ENCODE peak calls at places on chromosomes 7 and 10, in eight cellular contexts. One of them, this sample, is unnamed. For H3K4me1 and H3K36me3, the result is how much of the 10 kb centered on the place peaks cover.

GRCh38 chr10:73881221-73881919 is 7.0 kb upstream of the CAMK2G start:
- DNase-seq in suprapubic skin: no peak
- DNase-seq in body of pancreas: no peak
- DNase-seq in Caco-2: no peak
- DNase-seq in ascending aorta: no peak
- DNase-seq in tibial nerve: no peak
- DNase-seq in Peyer's patch: no peak
- DNase-seq in transverse colon: no peak
- DNase-seq in this sample: no peak

GRCh38 chr7:98418636-98419315 is 17.9 kb upstream of the BAIAP2L1 start:
- DNase-seq in transverse colon: peak
- DNase-seq in Peyer's patch: peak
- DNase-seq in suprapubic skin: no peak
- DNase-seq in tibial nerve: no peak
- DNase-seq in ascending aorta: peak
- DNase-seq in Caco-2: peak
- DNase-seq in body of pancreas: peak
- DNase-seq in this sample: peak

GRCh38 chr10:103716206-103717160 is 138.9 kb downstream of the SH3PXD2A start:
- DNase-seq in body of pancreas: peak
- DNase-seq in Caco-2: peak
- DNase-seq in Peyer's patch: no peak
- DNase-seq in ascending aorta: no peak
- DNase-seq in tibial nerve: no peak
- DNase-seq in suprapubic skin: no peak
- DNase-seq in transverse colon: no peak
- DNase-seq in this sample: no peak

GRCh38 chr7:101232141-101232821 is 5.3 kb downstream of the CLDN15 start:
- DNase-seq in tibial nerve: no peak
- DNase-seq in Caco-2: peak
- DNase-seq in Peyer's patch: peak
- DNase-seq in body of pancreas: peak
- DNase-seq in transverse colon: peak
- DNase-seq in ascending aorta: no peak
- DNase-seq in suprapubic skin: no peak
- DNase-seq in this sample: no peak

GRCh38 chr7:149171894-149172533 is 23.3 kb upstream of the ZNF282 start:
- DNase-seq in Caco-2: no peak
- DNase-seq in body of pancreas: no peak
- DNase-seq in transverse colon: no peak
- DNase-seq in tibial nerve: no peak
- DNase-seq in suprapubic skin: no peak
- DNase-seq in ascending aorta: no peak
- DNase-seq in Peyer's patch: no peak
- DNase-seq in this sample: no peak

GRCh38 chr7:78530351-78530750 is 731.8 kb downstream of the PHTF2 start:
- DNase-seq in Caco-2: no peak
- DNase-seq in suprapubic skin: no peak
- DNase-seq in Peyer's patch: no peak
- DNase-seq in transverse colon: no peak
- DNase-seq in tibial nerve: no peak
- DNase-seq in body of pancreas: no peak
- DNase-seq in ascending aorta: no peak
- DNase-seq in this sample: no peak

GRCh38 chr7:101163281-101164070 is 1.9 kb downstream of the VGF start:
- DNase-seq in tibial nerve: no peak
- DNase-seq in Caco-2: peak
- DNase-seq in transverse colon: no peak
- DNase-seq in ascending aorta: no peak
- DNase-seq in suprapubic skin: no peak
- DNase-seq in body of pancreas: no peak
- DNase-seq in Peyer's patch: no peak
- DNase-seq in this sample: no peak

GRCh38 chr10:95963992-95964391 is 56.2 kb downstream of the CC2D2B start:
- DNase-seq in Peyer's patch: no peak
- DNase-seq in suprapubic skin: no peak
- DNase-seq in transverse colon: no peak
- DNase-seq in tibial nerve: no peak
- DNase-seq in Caco-2: no peak
- DNase-seq in ascending aorta: no peak
- DNase-seq in body of pancreas: no peak
- DNase-seq in this sample: no peak

GRCh38 chr10:126185666-126186447 is 202.4 kb downstream of the ADAM12 start:
- DNase-seq in ascending aorta: no peak
- DNase-seq in Peyer's patch: no peak
- DNase-seq in tibial nerve: no peak
- DNase-seq in Caco-2: no peak
- DNase-seq in body of pancreas: no peak
- DNase-seq in transverse colon: no peak
- DNase-seq in suprapubic skin: no peak
- DNase-seq in this sample: no peak

GRCh38 chr10:71978476-71978875 is 14.3 kb downstream of the CHST3 start:
- DNase-seq in Caco-2: no peak
- DNase-seq in Peyer's patch: no peak
- DNase-seq in suprapubic skin: no peak
- DNase-seq in transverse colon: no peak
- DNase-seq in body of pancreas: no peak
- DNase-seq in tibial nerve: no peak
- DNase-seq in ascending aorta: no peak
- DNase-seq in this sample: no peak

GRCh38 chr7:152025937-152026890 is 740 bp downstream of the GALNT11 start:
- DNase-seq in tibial nerve: no peak
- DNase-seq in suprapubic skin: no peak
- DNase-seq in transverse colon: no peak
- DNase-seq in Caco-2: no peak
- DNase-seq in body of pancreas: no peak
- DNase-seq in ascending aorta: no peak
- DNase-seq in Peyer's patch: no peak
- DNase-seq in this sample: no peak

GRCh38 chr7:36159618-36160017 is 6.6 kb downstream of the EEPD1 start:
- DNase-seq in body of pancreas: peak
- DNase-seq in Caco-2: no peak
- DNase-seq in tibial nerve: no peak
- DNase-seq in suprapubic skin: no peak
- DNase-seq in ascending aorta: no peak
- DNase-seq in Peyer's patch: no peak
- DNase-seq in transverse colon: no peak
- DNase-seq in this sample: no peak

GRCh38 chr10:50788951-50789904 is 49.5 kb downstream of the ASAH2B start:
- DNase-seq in tibial nerve: no peak
- DNase-seq in Peyer's patch: no peak
- DNase-seq in suprapubic skin: no peak
- DNase-seq in body of pancreas: peak
- DNase-seq in transverse colon: no peak
- DNase-seq in ascending aorta: no peak
- DNase-seq in Caco-2: no peak
- DNase-seq in this sample: no peak

GRCh38 chr7:149181136-149181790 is 14.1 kb upstream of the ZNF282 start:
- DNase-seq in Peyer's patch: no peak
- DNase-seq in body of pancreas: no peak
- DNase-seq in transverse colon: no peak
- DNase-seq in tibial nerve: no peak
- DNase-seq in Caco-2: no peak
- DNase-seq in suprapubic skin: no peak
- DNase-seq in ascending aorta: no peak
- DNase-seq in this sample: no peak

GRCh38 chr7:154182361-154182760 is 130.2 kb downstream of the DPP6 start:
- DNase-seq in suprapubic skin: no peak
- DNase-seq in Peyer's patch: no peak
- DNase-seq in body of pancreas: no peak
- DNase-seq in transverse colon: no peak
- DNase-seq in Caco-2: no peak
- DNase-seq in ascending aorta: no peak
- DNase-seq in tibial nerve: no peak
- DNase-seq in this sample: no peak

GRCh38 chr7:43873300-43873699 is 4.0 kb upstream of the MRPS24 start:
- DNase-seq in ascending aorta: peak
- DNase-seq in Caco-2: no peak
- DNase-seq in tibial nerve: peak
- DNase-seq in body of pancreas: peak
- DNase-seq in suprapubic skin: no peak
- DNase-seq in transverse colon: peak
- DNase-seq in Peyer's patch: peak
- DNase-seq in this sample: peak

GRCh38 chr7:123346771-123347170 is 147.0 kb upstream of the SLC13A1 start:
- DNase-seq in suprapubic skin: no peak
- DNase-seq in ascending aorta: no peak
- DNase-seq in Peyer's patch: no peak
- DNase-seq in tibial nerve: no peak
- DNase-seq in body of pancreas: no peak
- DNase-seq in Caco-2: no peak
- DNase-seq in transverse colon: no peak
- DNase-seq in this sample: no peak

GRCh38 chr7:82430518-82431465 is 12.8 kb downstream of the CACNA2D1 start:
- DNase-seq in transverse colon: no peak
- DNase-seq in suprapubic skin: no peak
- DNase-seq in Caco-2: no peak
- DNase-seq in ascending aorta: no peak
- DNase-seq in tibial nerve: no peak
- DNase-seq in Peyer's patch: no peak
- DNase-seq in body of pancreas: no peak
- DNase-seq in this sample: no peak

DNA sequence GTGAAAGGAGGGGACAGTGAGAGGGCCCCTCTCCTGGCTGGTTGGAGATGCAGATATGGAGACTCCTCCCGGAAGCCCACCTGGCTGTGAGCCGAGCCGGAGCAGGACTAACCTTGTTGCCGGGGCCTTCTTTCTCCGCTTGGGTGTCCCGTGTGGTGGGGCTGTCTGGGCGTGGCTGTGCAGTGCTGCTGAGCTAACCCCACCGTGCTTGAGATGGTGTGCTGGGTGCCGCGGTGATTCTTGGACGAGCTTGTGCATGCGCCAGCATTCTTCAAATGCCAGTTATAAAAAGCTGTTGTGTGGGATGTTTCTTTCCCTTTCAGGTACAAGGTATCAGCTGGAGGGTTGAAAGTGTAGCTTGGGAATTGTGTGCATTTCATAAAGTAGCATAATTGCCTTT is 48.8 kb downstream of the DAGLB start:
- DNase-seq in suprapubic skin: no peak
- DNase-seq in body of pancreas: peak
- DNase-seq in Caco-2: peak
- DNase-seq in transverse colon: no peak
- DNase-seq in Peyer's patch: no peak
- DNase-seq in ascending aorta: no peak
- DNase-seq in tibial nerve: no peak
- DNase-seq in this sample: no peak
- H3K4me1 ChIP-seq in suprapubic skin: half or more
- H3K4me1 ChIP-seq in body of pancreas: under half
- H3K4me1 ChIP-seq in Caco-2: under half
- H3K4me1 ChIP-seq in transverse colon: under half
- H3K4me1 ChIP-seq in Peyer's patch: under half
- H3K4me1 ChIP-seq in ascending aorta: under half
- H3K4me1 ChIP-seq in tibial nerve: under half
- H3K4me1 ChIP-seq in this sample: under half

GRCh38 chr10:26509311-26509710 is 71.2 kb downstream of the APBB1IP start:
- DNase-seq in body of pancreas: no peak
- DNase-seq in transverse colon: no peak
- DNase-seq in Peyer's patch: no peak
- DNase-seq in Caco-2: no peak
- DNase-seq in ascending aorta: no peak
- DNase-seq in tibial nerve: no peak
- DNase-seq in suprapubic skin: no peak
- DNase-seq in this sample: no peak
- H3K36me3 ChIP-seq in body of pancreas: under half
- H3K36me3 ChIP-seq in transverse colon: under half
- H3K36me3 ChIP-seq in Peyer's patch: under half
- H3K36me3 ChIP-seq in Caco-2: under half
- H3K36me3 ChIP-seq in ascending aorta: under half
- H3K36me3 ChIP-seq in tibial nerve: under half
- H3K36me3 ChIP-seq in suprapubic skin: under half
- H3K36me3 ChIP-seq in this sample: under half

DNA sequence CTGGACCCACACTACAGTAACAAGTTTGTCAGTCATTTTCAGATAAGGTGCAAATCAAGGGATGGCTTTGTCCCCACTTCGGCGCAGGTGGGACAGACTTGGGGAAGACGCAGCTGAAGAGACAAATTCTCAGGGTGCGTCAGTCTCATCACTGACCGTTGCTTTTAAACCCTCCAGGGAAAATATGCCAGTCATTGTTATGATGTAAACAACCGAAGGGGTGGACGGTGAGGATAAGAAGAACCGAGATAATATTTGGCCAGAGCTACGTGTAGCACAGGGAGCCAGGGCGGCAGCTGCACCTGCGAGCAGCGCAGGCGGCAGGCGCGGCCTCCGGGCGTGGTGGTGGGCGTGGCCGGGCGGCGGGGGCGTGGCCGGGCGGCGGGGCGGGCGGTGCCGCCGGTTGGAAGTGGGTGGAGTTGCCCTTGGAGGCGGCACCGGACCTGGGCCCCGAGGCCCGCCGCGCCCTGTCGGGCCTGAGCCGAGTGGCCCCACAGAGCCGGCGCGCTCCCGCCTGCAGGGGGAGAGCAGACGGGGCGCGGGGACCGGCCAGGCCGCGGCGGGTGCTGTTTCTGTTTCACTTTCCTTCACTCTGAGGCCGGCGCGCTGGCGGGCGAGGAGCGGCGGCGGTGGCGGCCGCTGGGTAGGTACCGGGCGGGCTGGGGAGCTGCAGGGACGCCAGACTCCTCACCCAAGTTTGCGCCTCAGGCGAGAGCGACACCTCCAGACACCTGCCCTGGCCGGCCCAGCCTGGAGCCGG is at the start of gene PCGF5:
- DNase-seq in body of pancreas: peak
- DNase-seq in transverse colon: peak
- DNase-seq in ascending aorta: peak
- DNase-seq in Peyer's patch: peak
- DNase-seq in tibial nerve: peak
- DNase-seq in suprapubic skin: peak
- DNase-seq in Caco-2: peak
- DNase-seq in this sample: peak
- TF ChIP-seq CTCF in body of pancreas: peak
- TF ChIP-seq CTCF in transverse colon: peak
- TF ChIP-seq CTCF in ascending aorta: peak
- TF ChIP-seq CTCF in Peyer's patch: peak
- TF ChIP-seq CTCF in tibial nerve: peak
- TF ChIP-seq CTCF in suprapubic skin: peak
- TF ChIP-seq CTCF in Caco-2: peak
- TF ChIP-seq CTCF in this sample: peak

DNA sequence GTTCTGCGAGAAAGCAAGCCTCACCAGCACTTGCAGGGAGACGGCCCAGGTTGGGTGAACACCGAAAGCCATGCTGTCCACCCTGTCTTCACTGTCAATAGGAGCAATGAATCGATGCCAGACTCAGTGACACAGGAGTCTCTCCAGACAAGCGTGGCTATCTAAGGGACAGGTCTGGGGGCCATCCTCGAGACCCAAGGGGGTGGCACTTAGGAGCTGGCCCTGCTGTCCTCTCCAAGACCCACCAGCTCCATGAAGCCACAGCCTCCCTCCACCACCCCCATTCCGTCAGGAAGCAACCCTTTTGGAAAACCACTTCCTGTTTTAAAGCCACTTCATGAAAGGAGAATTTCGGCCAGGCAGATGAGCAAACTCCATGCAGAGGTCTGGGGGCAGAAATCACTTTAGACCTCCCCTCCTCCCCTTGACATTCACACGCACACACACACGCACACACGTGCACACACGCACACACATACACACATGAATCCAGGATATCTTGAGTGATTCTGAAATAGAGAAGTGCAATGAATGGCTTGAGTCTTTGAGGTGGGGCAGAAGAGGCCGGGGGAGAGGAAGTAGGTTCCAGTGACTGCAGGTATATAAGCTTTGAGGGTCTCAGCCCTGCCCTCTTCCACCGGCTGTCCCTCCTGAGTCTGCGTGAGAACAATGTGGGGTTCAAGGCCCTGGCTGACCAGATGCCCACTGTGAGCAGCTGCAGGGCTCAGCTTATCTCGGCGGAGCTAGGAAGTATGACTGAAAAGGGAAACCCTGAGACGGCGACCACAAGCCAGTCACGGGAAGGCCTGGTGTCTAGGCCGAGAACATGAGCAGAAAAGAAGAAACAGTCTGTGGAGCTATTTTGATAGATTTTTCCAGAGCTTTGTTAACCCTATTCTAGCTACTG is 25.0 kb downstream of the RGS10 start:
- DNase-seq in body of pancreas: no peak
- DNase-seq in transverse colon: peak
- DNase-seq in Caco-2: no peak
- DNase-seq in Peyer's patch: peak
- DNase-seq in ascending aorta: no peak
- DNase-seq in tibial nerve: no peak
- DNase-seq in suprapubic skin: no peak
- DNase-seq in this sample: no peak
- H3K4me1 ChIP-seq in body of pancreas: under half
- H3K4me1 ChIP-seq in transverse colon: under half
- H3K4me1 ChIP-seq in Caco-2: under half
- H3K4me1 ChIP-seq in Peyer's patch: under half
- H3K4me1 ChIP-seq in ascending aorta: under half
- H3K4me1 ChIP-seq in tibial nerve: under half
- H3K4me1 ChIP-seq in suprapubic skin: under half
- H3K4me1 ChIP-seq in this sample: under half